ENCODE peak calls at places on chromosomes 7 and 10, in nine cellular contexts. One of them, this sample, is unnamed.
A peak's percentile ranks its signal among the peaks of the same experiment; 100 is the strongest.

GRCh38 chr7:93442478-93443224 is 131.9 kb downstream of the CALCR start:
- DNase-seq in activated CD4-positive, alpha-beta T cell treated with anti-CD3 and anti-CD28 coated beads, Interleukin-2, amount 50 U/mL, for 48 hours: peak; percentile 38
- DNase-seq in H54: peak; percentile 7
- DNase-seq in NCI-H345: peak; percentile 7
- DNase-seq in GM12865: peak; percentile 48
- DNase-seq in activated naive CD4-positive, alpha-beta T cell treated with anti-CD3 and anti-CD28 coated beads, Interleukin-2, amount 10 ng/mL, durations not matched to agents 7 days and 5 days: peak; percentile 49
- DNase-seq in stimulated activated CD4-positive, alpha-beta T cell treated with anti-CD3 and anti-CD28 coated beads, Interleukin-1b, Interleukin-23, amount 100 ng/mL, for 4 hours: peak; percentile 8
- DNase-seq in stimulated activated CD8-positive, alpha-beta memory T cell treated with anti-CD3 and anti-CD28 coated beads, Interleukin-7, amount 100 ng/mL, for 4 hours: no peak
- DNase-seq in iris pigment epithelial cell: peak; percentile 43
- DNase-seq in this sample: peak; percentile 46

GRCh38 chr7:142088022-142088714 is 23.4 kb upstream of the MGAM2 start:
- DNase-seq in activated CD4-positive, alpha-beta T cell treated with anti-CD3 and anti-CD28 coated beads, Interleukin-2, amount 50 U/mL, for 48 hours: no peak
- DNase-seq in H54: no peak
- DNase-seq in NCI-H345: peak; percentile 46
- DNase-seq in GM12865: no peak
- DNase-seq in activated naive CD4-positive, alpha-beta T cell treated with anti-CD3 and anti-CD28 coated beads, Interleukin-2, amount 10 ng/mL, durations not matched to agents 7 days and 5 days: no peak
- DNase-seq in stimulated activated CD4-positive, alpha-beta T cell treated with anti-CD3 and anti-CD28 coated beads, Interleukin-1b, Interleukin-23, amount 100 ng/mL, for 4 hours: no peak
- DNase-seq in stimulated activated CD8-positive, alpha-beta memory T cell treated with anti-CD3 and anti-CD28 coated beads, Interleukin-7, amount 100 ng/mL, for 4 hours: no peak
- DNase-seq in iris pigment epithelial cell: no peak
- DNase-seq in this sample: no peak

GRCh38 chr7:2892571-2892970 is 48.5 kb upstream of the GNA12 start:
- DNase-seq in activated CD4-positive, alpha-beta T cell treated with anti-CD3 and anti-CD28 coated beads, Interleukin-2, amount 50 U/mL, for 48 hours: no peak
- DNase-seq in H54: no peak
- DNase-seq in NCI-H345: no peak
- DNase-seq in GM12865: no peak
- DNase-seq in activated naive CD4-positive, alpha-beta T cell treated with anti-CD3 and anti-CD28 coated beads, Interleukin-2, amount 10 ng/mL, durations not matched to agents 7 days and 5 days: no peak
- DNase-seq in stimulated activated CD4-positive, alpha-beta T cell treated with anti-CD3 and anti-CD28 coated beads, Interleukin-1b, Interleukin-23, amount 100 ng/mL, for 4 hours: no peak
- DNase-seq in stimulated activated CD8-positive, alpha-beta memory T cell treated with anti-CD3 and anti-CD28 coated beads, Interleukin-7, amount 100 ng/mL, for 4 hours: no peak
- DNase-seq in iris pigment epithelial cell: no peak
- DNase-seq in this sample: no peak

GRCh38 chr7:123538189-123538714 is 3.9 kb upstream of the IQUB start:
- DNase-seq in activated CD4-positive, alpha-beta T cell treated with anti-CD3 and anti-CD28 coated beads, Interleukin-2, amount 50 U/mL, for 48 hours: no peak
- DNase-seq in H54: peak; percentile 20
- DNase-seq in NCI-H345: no peak
- DNase-seq in GM12865: no peak
- DNase-seq in activated naive CD4-positive, alpha-beta T cell treated with anti-CD3 and anti-CD28 coated beads, Interleukin-2, amount 10 ng/mL, durations not matched to agents 7 days and 5 days: no peak
- DNase-seq in stimulated activated CD4-positive, alpha-beta T cell treated with anti-CD3 and anti-CD28 coated beads, Interleukin-1b, Interleukin-23, amount 100 ng/mL, for 4 hours: no peak
- DNase-seq in stimulated activated CD8-positive, alpha-beta memory T cell treated with anti-CD3 and anti-CD28 coated beads, Interleukin-7, amount 100 ng/mL, for 4 hours: no peak
- DNase-seq in iris pigment epithelial cell: peak; percentile 89
- DNase-seq in this sample: peak; percentile 35

GRCh38 chr10:59173414-59173813 is 3.0 kb upstream of the PHYHIPL start:
- DNase-seq in activated CD4-positive, alpha-beta T cell treated with anti-CD3 and anti-CD28 coated beads, Interleukin-2, amount 50 U/mL, for 48 hours: no peak
- DNase-seq in H54: no peak
- DNase-seq in NCI-H345: no peak
- DNase-seq in GM12865: no peak
- DNase-seq in activated naive CD4-positive, alpha-beta T cell treated with anti-CD3 and anti-CD28 coated beads, Interleukin-2, amount 10 ng/mL, durations not matched to agents 7 days and 5 days: no peak
- DNase-seq in stimulated activated CD4-positive, alpha-beta T cell treated with anti-CD3 and anti-CD28 coated beads, Interleukin-1b, Interleukin-23, amount 100 ng/mL, for 4 hours: no peak
- DNase-seq in stimulated activated CD8-positive, alpha-beta memory T cell treated with anti-CD3 and anti-CD28 coated beads, Interleukin-7, amount 100 ng/mL, for 4 hours: no peak
- DNase-seq in iris pigment epithelial cell: no peak
- DNase-seq in this sample: no peak

GRCh38 chr7:47418910-47419309 is 163.0 kb downstream of the TNS3 start:
- DNase-seq in activated CD4-positive, alpha-beta T cell treated with anti-CD3 and anti-CD28 coated beads, Interleukin-2, amount 50 U/mL, for 48 hours: no peak
- DNase-seq in H54: peak; percentile 48
- DNase-seq in NCI-H345: no peak
- DNase-seq in GM12865: no peak
- DNase-seq in activated naive CD4-positive, alpha-beta T cell treated with anti-CD3 and anti-CD28 coated beads, Interleukin-2, amount 10 ng/mL, durations not matched to agents 7 days and 5 days: no peak
- DNase-seq in stimulated activated CD4-positive, alpha-beta T cell treated with anti-CD3 and anti-CD28 coated beads, Interleukin-1b, Interleukin-23, amount 100 ng/mL, for 4 hours: no peak
- DNase-seq in stimulated activated CD8-positive, alpha-beta memory T cell treated with anti-CD3 and anti-CD28 coated beads, Interleukin-7, amount 100 ng/mL, for 4 hours: no peak
- DNase-seq in iris pigment epithelial cell: peak; percentile 77
- DNase-seq in this sample: no peak

GRCh38 chr7:54252256-54253035 is 289.7 kb upstream of the VSTM2A start:
- DNase-seq in activated CD4-positive, alpha-beta T cell treated with anti-CD3 and anti-CD28 coated beads, Interleukin-2, amount 50 U/mL, for 48 hours: no peak
- DNase-seq in H54: no peak
- DNase-seq in NCI-H345: no peak
- DNase-seq in GM12865: no peak
- DNase-seq in activated naive CD4-positive, alpha-beta T cell treated with anti-CD3 and anti-CD28 coated beads, Interleukin-2, amount 10 ng/mL, durations not matched to agents 7 days and 5 days: no peak
- DNase-seq in stimulated activated CD4-positive, alpha-beta T cell treated with anti-CD3 and anti-CD28 coated beads, Interleukin-1b, Interleukin-23, amount 100 ng/mL, for 4 hours: no peak
- DNase-seq in stimulated activated CD8-positive, alpha-beta memory T cell treated with anti-CD3 and anti-CD28 coated beads, Interleukin-7, amount 100 ng/mL, for 4 hours: no peak
- DNase-seq in iris pigment epithelial cell: no peak
- DNase-seq in this sample: peak; percentile 30

GRCh38 chr10:110081914-110082313 is 74.1 kb downstream of the ADD3 start:
- DNase-seq in activated CD4-positive, alpha-beta T cell treated with anti-CD3 and anti-CD28 coated beads, Interleukin-2, amount 50 U/mL, for 48 hours: no peak
- DNase-seq in H54: peak; percentile 18
- DNase-seq in NCI-H345: peak; percentile 11
- DNase-seq in GM12865: no peak
- DNase-seq in activated naive CD4-positive, alpha-beta T cell treated with anti-CD3 and anti-CD28 coated beads, Interleukin-2, amount 10 ng/mL, durations not matched to agents 7 days and 5 days: no peak
- DNase-seq in stimulated activated CD4-positive, alpha-beta T cell treated with anti-CD3 and anti-CD28 coated beads, Interleukin-1b, Interleukin-23, amount 100 ng/mL, for 4 hours: no peak
- DNase-seq in stimulated activated CD8-positive, alpha-beta memory T cell treated with anti-CD3 and anti-CD28 coated beads, Interleukin-7, amount 100 ng/mL, for 4 hours: no peak
- DNase-seq in iris pigment epithelial cell: peak; percentile 39
- DNase-seq in this sample: peak; percentile 26